ENCODE peak calls at places on chromosomes 1 and 21, in five cellular contexts. N is EH; U is NCI-H748 treated with DMSO at 0.1 percent for 48 hours; P is CD8-positive, alpha-beta memory T cell; W is heart right ventricle. H is an unnamed sample.

GRCh38 chr1:185960377-185961151 is 226.4 kb downstream of the HMCN1 start:
- DNase-seq in U (no peak), P (no peak), N (peak; percentile 58), W (peak; percentile 21), H (no peak)

GRCh38 chr1:41955461-41956159 is 36.9 kb upstream of the HIVEP3 start:
- DNase-seq in N (peak; percentile 98), P (no peak), W (no peak), U (no peak), H (no peak)

GRCh38 chr1:4213599-4213998 is 313.5 kb upstream of the C1orf174 start:
- DNase-seq in P (no peak), U (no peak), W (no peak), N (no peak), H (no peak)

GRCh38 chr1:39902121-39902807 is 547 bp upstream of the MYCL start:
- DNase-seq in W (peak; percentile 66), N (peak; percentile 44), P (peak; percentile 62), U (peak; percentile 100), H (peak; percentile 39)

GRCh38 chr21:38985423-38986378 is 180.0 kb downstream of the ETS2 start:
- DNase-seq in P (no peak), U (peak; percentile 89), N (peak; percentile 91), W (peak; percentile 65), H (no peak)

GRCh38 chr1:194043984-194044755 is 857.8 kb upstream of the B3GALT2 start:
- DNase-seq in U (no peak), N (peak; percentile 45), P (no peak), W (no peak), H (no peak)

GRCh38 chr1:111748618-111749337 is 6.9 kb upstream of the DDX20 start:
- DNase-seq in N (no peak), W (no peak), P (no peak), U (no peak), H (no peak)

GRCh38 chr21:41596241-41596925 is 88.4 kb upstream of the TMPRSS2 start:
- DNase-seq in U (no peak), P (no peak), W (no peak), N (no peak), H (no peak)

GRCh38 chr21:35503646-35504045 is 454.5 kb upstream of the RUNX1 start:
- DNase-seq in N (peak; percentile 59), P (peak; percentile 50), W (no peak), U (no peak), H (no peak)

GRCh38 chr1:53327183-53327941 is 508 bp downstream of the LRP8 start:
- DNase-seq in N (peak; percentile 33), U (peak; percentile 34), P (peak; percentile 49), W (peak; percentile 27), H (peak; percentile 37)

GRCh38 chr1:110875216-110875731 is 2.3 kb downstream of the CD53 start:
- DNase-seq in N (no peak), U (no peak), W (no peak), P (peak; percentile 69), H (no peak)

GRCh38 chr1:101444381-101444780 is 207.6 kb downstream of the S1PR1 start:
- DNase-seq in W (no peak), U (no peak), P (no peak), N (no peak), H (no peak)